ENCODE peak calls at places on chromosomes 12 and 14, in eight cellular contexts. Z is GM23338, S is breast epithelium, R is upper lobe of left lung, C is HCT116, V is transverse colon, J is HL-60, B is K562. H is an unnamed sample.

GRCh38 chr14:105502446-105503295 is 11.6 kb downstream of the TEDC1 start:
- DNase-seq in Z (no peak), S (no peak), V (no peak), R (peak; percentile 10), B (no peak), J (no peak), C (no peak), H (no peak)

GRCh38 chr12:122951406-122951805 is 14.9 kb downstream of the ABCB9 start:
- DNase-seq in B (peak; percentile 43), Z (no peak), S (no peak), C (peak; percentile 37), V (peak; percentile 74), J (no peak), R (no peak), H (no peak)

GRCh38 chr14:77007975-77008421 is 20.5 kb downstream of the IRF2BPL start:
- DNase-seq in J (no peak), V (peak; percentile 83), R (peak; percentile 92), B (no peak), Z (no peak), S (peak; percentile 94), C (no peak), H (no peak)

GRCh38 chr12:7439579-7440505 is 4.1 kb downstream of the CD163L1 start:
- DNase-seq in S (no peak), J (no peak), C (no peak), B (peak; percentile 83), R (peak; percentile 31), V (peak; percentile 47), Z (peak; percentile 88), H (no peak)

GRCh38 chr12:102702447-102703114 is 214.5 kb downstream of the PAH start:
- DNase-seq in R (peak; percentile 49), C (peak; percentile 36), B (peak; percentile 71), J (peak; percentile 36), S (no peak), V (peak; percentile 29), Z (peak; percentile 66), H (no peak)

GRCh38 chr12:94650143-94651056 is at the start of gene TMCC3:
- DNase-seq in R (peak; percentile 57), Z (peak; percentile 66), C (no peak), J (no peak), S (no peak), B (no peak), V (peak; percentile 69), H (no peak)

GRCh38 chr14:68337279-68337678 is 455.6 kb downstream of the ZFP36L1 start:
- DNase-seq in J (no peak), B (no peak), Z (no peak), V (no peak), R (no peak), S (no peak), C (no peak), H (no peak)

GRCh38 chr14:95237121-95237876 is 80.0 kb upstream of the DICER1 start:
- DNase-seq in B (no peak), V (peak; percentile 65), R (no peak), Z (no peak), S (no peak), C (no peak), J (no peak), H (no peak)

DNA sequence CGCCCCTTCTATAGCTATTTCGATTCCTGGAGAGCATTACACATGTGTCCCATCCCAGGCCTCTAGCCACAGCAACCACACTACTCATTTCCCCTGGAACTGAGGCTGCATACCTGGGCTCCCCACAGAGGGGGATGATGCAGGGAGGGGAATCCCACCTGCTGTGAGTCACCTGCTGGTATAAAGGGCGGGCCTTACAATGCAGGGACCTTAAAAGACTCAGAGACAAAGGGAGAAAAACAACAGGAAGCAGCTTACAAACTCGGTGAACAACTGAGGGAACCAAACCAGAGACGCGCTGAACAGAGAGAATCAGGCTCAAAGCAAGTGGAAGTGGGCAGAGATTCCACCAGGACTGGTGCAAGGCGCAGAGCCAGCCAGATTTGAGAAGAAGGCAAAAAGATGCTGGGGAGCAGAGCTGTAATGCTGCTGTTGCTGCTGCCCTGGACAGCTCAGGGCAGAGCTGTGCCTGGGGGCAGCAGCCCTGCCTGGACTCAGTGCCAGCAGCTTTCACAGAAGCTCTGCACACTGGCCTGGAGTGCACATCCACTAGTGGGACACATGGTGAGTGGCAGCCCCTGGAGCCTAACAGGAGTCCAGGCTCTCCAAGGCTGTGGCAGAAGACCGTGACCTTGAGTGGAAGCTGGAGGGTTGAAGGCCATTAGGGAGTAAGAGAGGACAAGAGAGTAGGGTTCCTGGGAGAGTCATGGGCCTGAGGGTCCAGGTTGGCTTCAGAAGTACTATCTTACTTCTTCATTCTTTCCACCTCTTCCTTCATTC is at the start of gene IL23A:
- DNase-seq in V (peak; percentile 30), S (no peak), C (no peak), J (peak; percentile 8), R (no peak), Z (peak; percentile 85), B (no peak), H (no peak)
- TF ChIP-seq POLR2AphosphoS5 in V (no peak), S (no peak), C (no peak), J (no peak), R (no peak), Z (peak; percentile 37), B (no peak), H (no peak)

GRCh38 chr14:35342160-35343010 is 50.2 kb downstream of the PSMA6 start:
- DNase-seq in S (peak; percentile 61), V (no peak), B (no peak), C (no peak), Z (no peak), R (peak; percentile 52), J (no peak), H (no peak)

GRCh38 chr14:35341454-35342159 is 49.4 kb downstream of the PSMA6 start:
- DNase-seq in S (peak; percentile 95), J (peak; percentile 90), B (peak; percentile 44), V (peak; percentile 97), Z (peak; percentile 50), R (peak; percentile 99), C (peak; percentile 45), H (no peak)

GRCh38 chr14:35339761-35340406 is 47.7 kb downstream of the PSMA6 start:
- DNase-seq in Z (no peak), B (no peak), S (no peak), C (no peak), R (peak; percentile 68), V (no peak), J (peak; percentile 90), H (no peak)

GRCh38 chr14:35338731-35339405 is 46.7 kb downstream of the PSMA6 start:
- DNase-seq in C (no peak), S (no peak), V (no peak), R (no peak), B (no peak), J (no peak), Z (no peak), H (no peak)

GRCh38 chr14:35340616-35341453 is 48.7 kb downstream of the PSMA6 start:
- DNase-seq in J (no peak), S (no peak), V (no peak), C (no peak), R (peak; percentile 18), Z (no peak), B (no peak), H (no peak)
- H3K27ac ChIP-seq in J (peak overlapping the region; percentile 80), S (peak overlapping the region; percentile 96), V (peak overlapping the region; percentile 95), C (peak overlapping the region; percentile 31), R (peak overlapping the region; percentile 85), Z (no peak overlapping the region), B (no peak overlapping the region), H (no peak overlapping the region)

GRCh38 chr12:109567296-109567695 is 6.0 kb downstream of the MMAB start:
- DNase-seq in V (no peak), C (no peak), Z (no peak), B (no peak), J (no peak), S (peak; percentile 63), R (no peak), H (no peak)
- TF ChIP-seq POLR2AphosphoS5 in V (no peak), C (no peak), Z (no peak), B (no peak), J (no peak), S (no peak), R (no peak), H (no peak)

GRCh38 chr12:109154485-109155438 is 38.4 kb downstream of the ACACB start:
- DNase-seq in C (peak; percentile 87), S (peak; percentile 78), J (peak; percentile 74), Z (peak; percentile 97), V (peak; percentile 87), R (peak; percentile 82), B (peak; percentile 77), H (no peak)
- H3K27ac ChIP-seq in C (peak overlapping the region; percentile 59), S (peak overlapping the region; percentile 76), J (peak overlapping the region; percentile 61), Z (peak overlapping the region; percentile 95), V (peak overlapping the region; percentile 78), R (peak overlapping the region; percentile 73), B (no peak overlapping the region), H (no peak overlapping the region)

GRCh38 chr12:108857158-108857407 is 300 bp downstream of the SSH1 start:
- DNase-seq in B (no peak), J (no peak), R (no peak), Z (no peak), V (no peak), C (no peak), S (no peak), H (no peak)
- TF ChIP-seq POLR2AphosphoS5 in B (no peak), J (no peak), R (no peak), Z (no peak), V (no peak), C (no peak), S (no peak), H (no peak)

GRCh38 chr12:131114942-131115584 is 161.4 kb downstream of the ADGRD1 start:
- DNase-seq in V (no peak), C (no peak), Z (no peak), R (no peak), S (no peak), J (no peak), B (no peak), H (no peak)
- H3K27ac ChIP-seq in V (no peak overlapping the region), C (no peak overlapping the region), Z (no peak overlapping the region), R (no peak overlapping the region), S (peak overlapping the region; percentile 42), J (no peak overlapping the region), B (no peak overlapping the region), H (no peak overlapping the region)

GRCh38 chr12:113135178-113136127 is at the start of gene RASAL1:
- DNase-seq in Z (peak; percentile 92), S (no peak), B (peak; percentile 76), V (peak; percentile 88), C (peak; percentile 75), J (peak; percentile 87), R (no peak), H (no peak)
- TF ChIP-seq POLR2AphosphoS5 in Z (peak; percentile 59), S (no peak), B (no peak), V (no peak), C (peak; percentile 67), J (no peak), R (no peak), H (no peak)